ENCODE peak calls at places on chromosomes 16 and 17, in five cellular contexts. One of them, this sample, is unnamed.

GRCh38 chr17:76193616-76194015 is 46.7 kb downstream of the RNF157 start:
- DNase-seq in H9: no peak
- DNase-seq in H1: no peak
- DNase-seq in mesenchymal stem cell: no peak
- DNase-seq in trophoblast cell: no peak
- DNase-seq in this sample: peak

GRCh38 chr16:31876955-31877828 is 3.6 kb downstream of the ZNF267 start:
- DNase-seq in trophoblast cell: peak
- DNase-seq in H1: no peak
- DNase-seq in mesenchymal stem cell: peak
- DNase-seq in H9: no peak
- DNase-seq in this sample: no peak

GRCh38 chr16:51201604-51202003 is 50.5 kb upstream of the SALL1 start:
- DNase-seq in H9: no peak
- DNase-seq in trophoblast cell: no peak
- DNase-seq in H1: no peak
- DNase-seq in mesenchymal stem cell: no peak
- DNase-seq in this sample: no peak

GRCh38 chr16:15464401-15465186 is 30.2 kb downstream of the BMERB1 start:
- DNase-seq in H9: no peak
- DNase-seq in mesenchymal stem cell: peak
- DNase-seq in trophoblast cell: no peak
- DNase-seq in H1: no peak
- DNase-seq in this sample: no peak

GRCh38 chr17:29263916-29264315 is 17.3 kb downstream of the CRYBA1 start:
- DNase-seq in H9: no peak
- DNase-seq in trophoblast cell: no peak
- DNase-seq in mesenchymal stem cell: no peak
- DNase-seq in H1: no peak
- DNase-seq in this sample: no peak

GRCh38 chr17:61064087-61064951 is 335.3 kb upstream of the TBX2 start:
- DNase-seq in mesenchymal stem cell: peak
- DNase-seq in trophoblast cell: peak
- DNase-seq in H1: no peak
- DNase-seq in H9: no peak
- DNase-seq in this sample: no peak

GRCh38 chr17:17028059-17028877 is 14.0 kb upstream of the MPRIP start:
- DNase-seq in trophoblast cell: peak
- DNase-seq in H1: peak
- DNase-seq in mesenchymal stem cell: peak
- DNase-seq in H9: peak
- DNase-seq in this sample: peak

GRCh38 chr16:15950869-15951268 is 1.5 kb downstream of the ABCC1 start:
- DNase-seq in H9: no peak
- DNase-seq in mesenchymal stem cell: no peak
- DNase-seq in H1: no peak
- DNase-seq in trophoblast cell: no peak
- DNase-seq in this sample: no peak

GRCh38 chr16:11401161-11402050 is 56.1 kb downstream of the RMI2 start:
- DNase-seq in H9: no peak
- DNase-seq in mesenchymal stem cell: no peak
- DNase-seq in trophoblast cell: no peak
- DNase-seq in H1: no peak
- DNase-seq in this sample: no peak

GRCh38 chr16:66690106-66690847 is 6.3 kb downstream of the CMTM4 start:
- DNase-seq in H1: no peak
- DNase-seq in mesenchymal stem cell: no peak
- DNase-seq in H9: no peak
- DNase-seq in trophoblast cell: no peak
- DNase-seq in this sample: no peak

GRCh38 chr16:24801761-24802302 is 43.9 kb upstream of the SLC5A11 start:
- DNase-seq in H1: no peak
- DNase-seq in mesenchymal stem cell: no peak
- DNase-seq in trophoblast cell: peak
- DNase-seq in H9: no peak
- DNase-seq in this sample: no peak

GRCh38 chr16:56341656-56342397 is 83.5 kb downstream of the AMFR start:
- DNase-seq in mesenchymal stem cell: no peak
- DNase-seq in H1: no peak
- DNase-seq in trophoblast cell: no peak
- DNase-seq in H9: no peak
- DNase-seq in this sample: no peak

GRCh38 chr17:16878084-16878483 is 93.8 kb downstream of the TNFRSF13B start:
- DNase-seq in H9: peak
- DNase-seq in H1: peak
- DNase-seq in trophoblast cell: peak
- DNase-seq in mesenchymal stem cell: no peak
- DNase-seq in this sample: no peak

GRCh38 chr16:27579086-27579980 is 29.4 kb downstream of the KATNIP start:
- DNase-seq in H9: no peak
- DNase-seq in mesenchymal stem cell: peak
- DNase-seq in trophoblast cell: peak
- DNase-seq in H1: no peak
- DNase-seq in this sample: no peak

GRCh38 chr17:59424331-59424730 is 92.9 kb downstream of the YPEL2 start:
- DNase-seq in trophoblast cell: no peak
- DNase-seq in H1: no peak
- DNase-seq in H9: no peak
- DNase-seq in mesenchymal stem cell: no peak
- DNase-seq in this sample: no peak
- H3K9ac ChIP-seq in trophoblast cell: no peak
- H3K9ac ChIP-seq in H1: no peak
- H3K9ac ChIP-seq in H9: no peak
- H3K9ac ChIP-seq in mesenchymal stem cell: no peak
- H3K9ac ChIP-seq in this sample: no peak

DNA sequence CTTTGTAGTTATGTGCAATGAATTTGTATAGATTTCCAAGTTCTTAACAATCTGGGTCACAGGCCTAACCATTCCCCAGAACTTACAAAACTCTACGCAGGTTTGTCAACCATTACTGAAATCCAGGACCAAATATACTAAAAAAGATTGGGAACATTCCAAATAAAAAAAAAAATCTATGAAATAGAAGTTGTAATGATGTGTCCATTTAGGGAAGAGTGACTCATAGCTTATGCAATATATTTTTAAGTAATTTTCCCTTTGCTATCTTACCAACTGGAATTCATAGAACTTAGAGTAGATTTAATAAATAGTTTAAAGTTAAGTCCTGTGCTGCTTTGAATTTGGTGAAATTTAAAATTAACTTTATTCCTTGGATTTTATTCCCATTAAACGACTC is 393.2 kb downstream of the PMP22 start:
- DNase-seq in H1: no peak
- DNase-seq in trophoblast cell: no peak
- DNase-seq in mesenchymal stem cell: peak
- DNase-seq in H9: no peak
- DNase-seq in this sample: no peak
- H2BK12ac ChIP-seq in H1: no peak
- H2BK12ac ChIP-seq in trophoblast cell: no peak
- H2BK12ac ChIP-seq in mesenchymal stem cell: no peak
- H2BK12ac ChIP-seq in H9: no peak
- H2BK12ac ChIP-seq in this sample: no peak

GRCh38 chr17:64653985-64654355 is 8.1 kb downstream of the SMURF2 start:
- DNase-seq in trophoblast cell: no peak
- DNase-seq in mesenchymal stem cell: no peak
- DNase-seq in H9: no peak
- DNase-seq in H1: no peak
- DNase-seq in this sample: no peak

GRCh38 chr17:64657610-64658125 is 4.4 kb downstream of the SMURF2 start:
- DNase-seq in H1: no peak
- DNase-seq in H9: no peak
- DNase-seq in trophoblast cell: no peak
- DNase-seq in mesenchymal stem cell: no peak
- DNase-seq in this sample: no peak

GRCh38 chr17:64655704-64656103 is 6.4 kb downstream of the SMURF2 start:
- DNase-seq in H9: no peak
- DNase-seq in H1: no peak
- DNase-seq in trophoblast cell: no peak
- DNase-seq in mesenchymal stem cell: no peak
- DNase-seq in this sample: no peak

GRCh38 chr17:64651889-64652288 is 10.2 kb downstream of the SMURF2 start:
- DNase-seq in H9: no peak
- DNase-seq in mesenchymal stem cell: no peak
- DNase-seq in trophoblast cell: no peak
- DNase-seq in H1: no peak
- DNase-seq in this sample: no peak

DNA sequence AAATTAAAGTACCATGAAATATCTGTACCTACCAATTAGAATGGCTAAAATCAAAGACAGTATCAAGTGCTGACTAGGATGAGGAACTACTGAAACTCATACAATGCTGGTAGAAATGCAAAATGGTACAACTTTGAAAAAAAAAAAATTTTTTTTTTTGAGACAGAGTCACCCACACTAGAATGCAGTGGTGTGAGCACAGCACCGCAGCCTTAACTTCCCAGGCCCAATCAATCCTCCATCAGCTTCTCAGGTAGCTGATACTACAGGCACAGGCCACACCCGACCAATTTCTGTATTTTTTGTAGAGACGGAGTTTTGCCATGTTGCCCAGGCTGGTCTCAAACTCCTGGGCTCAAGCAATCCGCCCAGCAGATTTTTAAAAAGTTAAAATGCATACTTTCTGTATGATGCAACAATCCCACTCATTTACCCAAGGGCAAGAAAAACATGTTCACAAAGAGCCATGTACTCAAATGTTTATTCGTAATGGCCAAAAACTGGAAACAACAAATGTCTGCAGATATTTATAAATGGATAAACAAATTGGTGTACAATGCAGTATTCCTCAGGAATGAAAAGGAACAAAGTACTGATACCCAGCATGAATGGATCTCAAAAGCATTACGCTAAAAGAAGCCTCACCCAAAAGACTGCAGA is 8.7 kb downstream of the SMURF2 start:
- DNase-seq in H9: no peak
- DNase-seq in mesenchymal stem cell: peak
- DNase-seq in H1: no peak
- DNase-seq in trophoblast cell: peak
- DNase-seq in this sample: no peak
- H3K9ac ChIP-seq in H9: no peak
- H3K9ac ChIP-seq in mesenchymal stem cell: peak
- H3K9ac ChIP-seq in H1: no peak
- H3K9ac ChIP-seq in trophoblast cell: no peak
- H3K9ac ChIP-seq in this sample: no peak

GRCh38 chr16:20129375-20129774 is 55.7 kb upstream of the GPR139 start:
- DNase-seq in H9: no peak
- DNase-seq in H1: no peak
- DNase-seq in trophoblast cell: no peak
- DNase-seq in mesenchymal stem cell: no peak
- DNase-seq in this sample: no peak
- H2BK12ac ChIP-seq in H9: no peak
- H2BK12ac ChIP-seq in H1: no peak
- H2BK12ac ChIP-seq in trophoblast cell: no peak
- H2BK12ac ChIP-seq in mesenchymal stem cell: no peak
- H2BK12ac ChIP-seq in this sample: no peak

GRCh38 chr16:87562201-87562600 is 40.1 kb upstream of the JPH3 start:
- DNase-seq in H1: no peak
- DNase-seq in trophoblast cell: no peak
- DNase-seq in mesenchymal stem cell: no peak
- DNase-seq in H9: no peak
- DNase-seq in this sample: no peak

GRCh38 chr16:87558682-87559081 is 43.6 kb upstream of the JPH3 start:
- DNase-seq in mesenchymal stem cell: no peak
- DNase-seq in trophoblast cell: no peak
- DNase-seq in H9: no peak
- DNase-seq in H1: no peak
- DNase-seq in this sample: no peak

GRCh38 chr16:87560428-87561199 is 41.7 kb upstream of the JPH3 start:
- DNase-seq in H1: peak
- DNase-seq in mesenchymal stem cell: peak
- DNase-seq in trophoblast cell: no peak
- DNase-seq in H9: peak
- DNase-seq in this sample: no peak

GRCh38 chr16:87561200-87562105 is 40.9 kb upstream of the JPH3 start:
- DNase-seq in mesenchymal stem cell: no peak
- DNase-seq in trophoblast cell: no peak
- DNase-seq in H1: no peak
- DNase-seq in H9: no peak
- DNase-seq in this sample: no peak

DNA sequence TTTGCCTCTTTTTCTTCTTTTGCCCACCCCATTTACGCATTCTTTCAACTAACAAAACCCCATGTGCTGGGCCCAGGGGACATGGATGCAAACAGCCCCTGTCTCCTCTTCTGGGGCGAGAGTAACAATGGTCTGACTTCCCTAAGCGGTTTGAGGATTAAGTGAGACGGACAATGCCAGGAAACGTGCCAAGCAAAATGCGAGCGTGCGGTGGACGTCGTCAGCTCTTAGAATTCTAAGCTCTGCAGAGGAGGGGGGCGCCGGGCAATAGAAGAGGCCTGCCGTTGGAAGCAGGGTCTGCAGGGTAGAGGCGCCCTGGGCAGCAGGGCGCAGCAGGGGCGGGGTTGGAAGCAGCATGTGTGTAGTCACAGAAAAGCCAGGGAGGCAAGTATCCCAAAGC is 42.3 kb upstream of the JPH3 start:
- DNase-seq in H9: no peak
- DNase-seq in mesenchymal stem cell: no peak
- DNase-seq in trophoblast cell: no peak
- DNase-seq in H1: no peak
- DNase-seq in this sample: no peak
- H3K9ac ChIP-seq in H9: no peak
- H3K9ac ChIP-seq in mesenchymal stem cell: no peak
- H3K9ac ChIP-seq in trophoblast cell: no peak
- H3K9ac ChIP-seq in H1: no peak
- H3K9ac ChIP-seq in this sample: no peak